ENCODE peak calls at places on chromosomes 12 and 14, in four cellular contexts. One of them, this sample, is unnamed.

GRCh38 chr14:85617799-85618198 is 87.9 kb downstream of the FLRT2 start:
- DNase-seq in NCI-H187 treated with DMSO at 0.1 percent for 48 hours: no peak
- DNase-seq in tibial artery: no peak
- DNase-seq in tibial nerve: no peak
- DNase-seq in this sample: no peak

GRCh38 chr12:111156304-111156703 is 212.6 kb downstream of the PHETA1 start:
- DNase-seq in NCI-H187 treated with DMSO at 0.1 percent for 48 hours: no peak
- DNase-seq in tibial artery: no peak
- DNase-seq in tibial nerve: no peak
- DNase-seq in this sample: no peak

GRCh38 chr12:6891637-6892036 is 13.0 kb upstream of the LRRC23 start:
- DNase-seq in NCI-H187 treated with DMSO at 0.1 percent for 48 hours: no peak
- DNase-seq in tibial artery: no peak
- DNase-seq in tibial nerve: no peak
- DNase-seq in this sample: no peak

GRCh38 chr12:108596854-108597558 is 878 bp downstream of the TMEM119 start:
- DNase-seq in NCI-H187 treated with DMSO at 0.1 percent for 48 hours: no peak
- DNase-seq in tibial artery: no peak
- DNase-seq in tibial nerve: no peak
- DNase-seq in this sample: no peak

GRCh38 chr14:30016025-30016424 is 88.4 kb upstream of the PRKD1 start:
- DNase-seq in NCI-H187 treated with DMSO at 0.1 percent for 48 hours: no peak
- DNase-seq in tibial artery: no peak
- DNase-seq in tibial nerve: no peak
- DNase-seq in this sample: no peak

GRCh38 chr12:22043943-22044342 is 2.1 kb upstream of the CMAS start:
- DNase-seq in NCI-H187 treated with DMSO at 0.1 percent for 48 hours: no peak
- DNase-seq in tibial artery: no peak
- DNase-seq in tibial nerve: no peak
- DNase-seq in this sample: no peak

GRCh38 chr12:93944196-93944595 is 204.2 kb upstream of the PLXNC1 start:
- DNase-seq in NCI-H187 treated with DMSO at 0.1 percent for 48 hours: no peak
- DNase-seq in tibial artery: no peak
- DNase-seq in tibial nerve: no peak
- DNase-seq in this sample: no peak

GRCh38 chr14:93493054-93493453 is 62.3 kb downstream of the UNC79 start:
- DNase-seq in NCI-H187 treated with DMSO at 0.1 percent for 48 hours: no peak
- DNase-seq in tibial artery: no peak
- DNase-seq in tibial nerve: no peak
- DNase-seq in this sample: no peak

GRCh38 chr12:116798719-116799118 is 60.6 kb downstream of the RNFT2 start:
- DNase-seq in NCI-H187 treated with DMSO at 0.1 percent for 48 hours: no peak
- DNase-seq in tibial artery: no peak
- DNase-seq in tibial nerve: no peak
- DNase-seq in this sample: no peak

This sample was measured in NCI-H2107.